ENCODE peak calls at places on chromosomes 7 and 10, in five cellular contexts. J is AG04450, X is astrocyte, Y is fibroblast of lung, C is pancreas. H is an unnamed sample.

GRCh38 chr10:71631007-71631859 is 88.3 kb downstream of the C10orf105 start:
- DNase-seq in X (no peak), C (no peak), Y (no peak), J (no peak), H (no peak)

GRCh38 chr7:107014381-107015023 is 30.0 kb upstream of the PRKAR2B start:
- DNase-seq in X (peak), C (no peak), Y (peak), J (no peak), H (no peak)

GRCh38 chr7:93960986-93961385 is 39.5 kb downstream of the GNG11 start:
- DNase-seq in X (no peak), Y (no peak), J (no peak), C (no peak), H (no peak)

GRCh38 chr10:90125966-90126600 is 424.7 kb downstream of the KIF20B start:
- DNase-seq in Y (peak), J (no peak), X (peak), C (no peak), H (no peak)

GRCh38 chr7:96636979-96637378 is 72.7 kb downstream of the SEM1 start:
- DNase-seq in C (no peak), J (no peak), Y (no peak), X (no peak), H (no peak)

GRCh38 chr10:10209152-10209551 is 808.5 kb upstream of the CELF2 start:
- DNase-seq in C (no peak), X (peak), Y (peak), J (peak), H (no peak)

GRCh38 chr7:40700653-40701475 is 566.1 kb downstream of the SUGCT start:
- DNase-seq in Y (peak), J (no peak), C (no peak), X (peak), H (no peak)

GRCh38 chr10:122499012-122499411 is 37.7 kb downstream of the HTRA1 start:
- DNase-seq in Y (no peak), C (no peak), J (no peak), X (no peak), H (no peak)

GRCh38 chr7:22561356-22561755 is 61.4 kb upstream of the STEAP1B start:
- DNase-seq in C (peak), J (peak), X (peak), Y (peak), H (no peak)

GRCh38 chr7:10855583-10855982 is 118.1 kb upstream of the PHF14 start:
- DNase-seq in X (no peak), C (no peak), Y (no peak), J (no peak), H (no peak)

GRCh38 chr7:139738772-139739171 is 39.0 kb downstream of the HIPK2 start:
- DNase-seq in C (no peak), X (no peak), Y (no peak), J (no peak), H (no peak)

GRCh38 chr10:84415539-84416244 is 87.3 kb downstream of the CCSER2 start:
- DNase-seq in X (peak), C (peak), J (no peak), Y (peak), H (no peak)

GRCh38 chr7:25318077-25318476 is 89.8 kb upstream of the NPVF start:
- DNase-seq in J (no peak), C (no peak), Y (no peak), X (no peak), H (no peak)

GRCh38 chr7:3272691-3273141 is 28.3 kb upstream of the SDK1 start:
- DNase-seq in X (peak), C (peak), Y (peak), J (peak), H (no peak)

GRCh38 chr7:74476546-74477095 is 22.9 kb downstream of the GTF2IRD1 start:
- DNase-seq in X (no peak), C (no peak), Y (no peak), J (no peak), H (no peak)

GRCh38 chr7:24428676-24429075 is 144.6 kb upstream of the PALS2 start:
- DNase-seq in Y (no peak), J (no peak), X (no peak), C (no peak), H (no peak)

GRCh38 chr10:4656576-4657194 is 169.3 kb upstream of the AKR1E2 start:
- DNase-seq in Y (peak), X (peak), J (no peak), C (peak), H (peak)

GRCh38 chr10:54985732-54986131 is 184.7 kb upstream of the PCDH15 start:
- DNase-seq in X (peak), J (no peak), Y (peak), C (no peak), H (no peak)

GRCh38 chr10:14211617-14212016 is 119.1 kb downstream of the FRMD4A start:
- DNase-seq in X (no peak), Y (no peak), J (no peak), C (no peak), H (no peak)

GRCh38 chr10:72331575-72332422 is 22.9 kb downstream of the DNAJB12 start:
- DNase-seq in J (no peak), C (peak), X (peak), Y (peak), H (peak)

GRCh38 chr7:129188892-129189660 is 643 bp downstream of the SMO start:
- DNase-seq in Y (peak), J (no peak), C (no peak), X (peak), H (no peak)

GRCh38 chr10:96765406-96766240 is 45.3 kb upstream of the PIK3AP1 start:
- DNase-seq in J (no peak), C (peak), Y (peak), X (peak), H (peak)

DNA sequence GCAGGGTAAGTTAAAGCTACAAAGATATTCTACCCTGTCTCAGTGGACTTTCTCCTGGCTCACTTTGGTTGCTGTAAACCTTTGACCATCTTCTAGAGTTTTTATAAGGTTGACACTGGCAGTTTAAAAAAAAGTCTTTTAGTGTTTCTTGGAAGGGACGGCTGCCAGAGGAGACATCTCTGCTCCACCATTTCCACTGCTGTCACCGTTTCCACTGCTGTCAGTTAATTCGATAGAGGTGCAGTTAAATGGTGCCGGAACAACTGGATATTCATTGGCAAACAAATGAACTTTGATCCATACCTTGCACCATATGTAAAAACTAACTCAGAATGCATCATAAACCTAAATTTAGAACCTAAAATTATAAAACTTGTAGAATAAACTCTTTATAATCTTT is 42.6 kb downstream of the LMTK2 start:
- DNase-seq in Y (no peak), C (no peak), X (no peak), J (no peak), H (no peak)
- H3K27ac ChIP-seq in Y (no peak), C (no peak), X (no peak), J (no peak), H (no peak)

GRCh38 chr7:127953423-127953822 is 77.8 kb downstream of the LRRC4 start:
- DNase-seq in J (no peak), C (no peak), Y (no peak), X (no peak), H (no peak)
- TF ChIP-seq CTCF in J (no peak), C (no peak), Y (no peak), X (no peak), H (no peak)

GRCh38 chr10:52316005-52316404 is 1.9 kb downstream of the DKK1 start:
- DNase-seq in J (no peak), X (peak), Y (peak), C (no peak), H (no peak)

GRCh38 chr10:52313350-52314006 is 603 bp upstream of the DKK1 start:
- DNase-seq in C (no peak), X (no peak), Y (no peak), J (no peak), H (no peak)

GRCh38 chr10:52314007-52314821 is at the start of gene DKK1:
- DNase-seq in X (peak), Y (peak), J (no peak), C (peak), H (no peak)

GRCh38 chr10:52314822-52315552 is 906 bp downstream of the DKK1 start:
- DNase-seq in X (peak), J (no peak), Y (peak), C (no peak), H (no peak)

DNA sequence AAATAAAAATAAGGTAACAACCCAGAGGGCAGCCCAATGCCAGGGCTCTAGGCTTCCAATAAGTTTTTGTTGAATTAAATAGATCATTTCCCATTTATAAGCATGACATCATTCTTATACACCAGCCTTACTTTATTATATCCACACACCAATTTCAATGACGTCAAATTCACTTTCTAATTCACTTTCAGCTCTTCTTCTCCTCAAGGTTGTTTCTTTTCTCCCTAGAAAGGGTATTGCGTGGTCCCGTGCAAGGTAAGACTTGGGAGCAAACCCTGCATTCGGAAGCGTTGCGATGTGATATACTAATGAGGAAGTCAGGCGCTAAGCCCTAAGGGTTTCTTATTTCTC is 1.1 kb upstream of the DKK1 start:
- DNase-seq in C (no peak), Y (peak), X (no peak), J (no peak), H (no peak)
- H3K27ac ChIP-seq in C (no peak), Y (peak), X (peak), J (no peak), H (no peak)

GRCh38 chr7:12941512-12941911 is 254.1 kb downstream of the ARL4A start:
- DNase-seq in X (no peak), Y (no peak), C (no peak), J (no peak), H (no peak)
- TF ChIP-seq CTCF in X (no peak), Y (no peak), C (no peak), J (no peak), H (no peak)